ENCODE peak calls at places on chromosomes 11 and 22, in nine cellular contexts. One of them, this sample, is unnamed.

GRCh38 chr22:48051796-48052620 is 1289.6 kb downstream of the TBC1D22A start:
- DNase-seq in left ventricle myocardium superior: no peak
- DNase-seq in H54: no peak
- DNase-seq in cortex of kidney: no peak
- DNase-seq in naive thymus-derived CD8-positive, alpha-beta T cell: no peak
- DNase-seq in non-pigmented ciliary epithelial cell: no peak
- DNase-seq in left ventricle myocardium inferior: no peak
- DNase-seq in SK-N-DZ: no peak
- DNase-seq in cardiac fibroblast: no peak
- DNase-seq in this sample: no peak

GRCh38 chr22:29359469-29359868 is 28.9 kb downstream of the AP1B1 start:
- DNase-seq in left ventricle myocardium superior: peak
- DNase-seq in H54: no peak
- DNase-seq in cortex of kidney: no peak
- DNase-seq in naive thymus-derived CD8-positive, alpha-beta T cell: no peak
- DNase-seq in non-pigmented ciliary epithelial cell: no peak
- DNase-seq in left ventricle myocardium inferior: peak
- DNase-seq in SK-N-DZ: peak
- DNase-seq in cardiac fibroblast: peak
- DNase-seq in this sample: peak

GRCh38 chr11:83025267-83025704 is 46.4 kb downstream of the RAB30 start:
- DNase-seq in left ventricle myocardium superior: no peak
- DNase-seq in H54: no peak
- DNase-seq in cortex of kidney: no peak
- DNase-seq in naive thymus-derived CD8-positive, alpha-beta T cell: no peak
- DNase-seq in non-pigmented ciliary epithelial cell: no peak
- DNase-seq in left ventricle myocardium inferior: no peak
- DNase-seq in SK-N-DZ: no peak
- DNase-seq in cardiac fibroblast: peak
- DNase-seq in this sample: no peak

GRCh38 chr22:28874061-28874460 is 9.3 kb upstream of the ZNRF3 start:
- DNase-seq in left ventricle myocardium superior: no peak
- DNase-seq in H54: no peak
- DNase-seq in cortex of kidney: no peak
- DNase-seq in naive thymus-derived CD8-positive, alpha-beta T cell: no peak
- DNase-seq in non-pigmented ciliary epithelial cell: no peak
- DNase-seq in left ventricle myocardium inferior: no peak
- DNase-seq in SK-N-DZ: peak
- DNase-seq in cardiac fibroblast: no peak
- DNase-seq in this sample: no peak

GRCh38 chr22:37442537-37442936 is 15.3 kb upstream of the ELFN2 start:
- DNase-seq in left ventricle myocardium superior: no peak
- DNase-seq in H54: no peak
- DNase-seq in cortex of kidney: no peak
- DNase-seq in naive thymus-derived CD8-positive, alpha-beta T cell: no peak
- DNase-seq in non-pigmented ciliary epithelial cell: no peak
- DNase-seq in left ventricle myocardium inferior: no peak
- DNase-seq in SK-N-DZ: no peak
- DNase-seq in cardiac fibroblast: peak
- DNase-seq in this sample: peak

GRCh38 chr22:21014202-21015050 is 539 bp upstream of the P2RX6 start:
- DNase-seq in left ventricle myocardium superior: peak
- DNase-seq in H54: peak
- DNase-seq in cortex of kidney: no peak
- DNase-seq in naive thymus-derived CD8-positive, alpha-beta T cell: peak
- DNase-seq in non-pigmented ciliary epithelial cell: peak
- DNase-seq in left ventricle myocardium inferior: peak
- DNase-seq in SK-N-DZ: peak
- DNase-seq in cardiac fibroblast: peak
- DNase-seq in this sample: peak

GRCh38 chr11:113263458-113264095 is 50.8 kb upstream of the TTC12 start:
- DNase-seq in left ventricle myocardium superior: no peak
- DNase-seq in H54: no peak
- DNase-seq in cortex of kidney: no peak
- DNase-seq in naive thymus-derived CD8-positive, alpha-beta T cell: no peak
- DNase-seq in non-pigmented ciliary epithelial cell: no peak
- DNase-seq in left ventricle myocardium inferior: no peak
- DNase-seq in SK-N-DZ: no peak
- DNase-seq in cardiac fibroblast: no peak
- DNase-seq in this sample: no peak

GRCh38 chr11:94849836-94850235 is 81.7 kb downstream of the AMOTL1 start:
- DNase-seq in left ventricle myocardium superior: peak
- DNase-seq in H54: no peak
- DNase-seq in cortex of kidney: no peak
- DNase-seq in naive thymus-derived CD8-positive, alpha-beta T cell: no peak
- DNase-seq in non-pigmented ciliary epithelial cell: no peak
- DNase-seq in left ventricle myocardium inferior: peak
- DNase-seq in SK-N-DZ: no peak
- DNase-seq in cardiac fibroblast: peak
- DNase-seq in this sample: no peak

GRCh38 chr11:10350341-10350740 is 45.5 kb downstream of the ADM start:
- DNase-seq in left ventricle myocardium superior: no peak
- DNase-seq in H54: peak
- DNase-seq in cortex of kidney: no peak
- DNase-seq in naive thymus-derived CD8-positive, alpha-beta T cell: no peak
- DNase-seq in non-pigmented ciliary epithelial cell: peak
- DNase-seq in left ventricle myocardium inferior: no peak
- DNase-seq in SK-N-DZ: no peak
- DNase-seq in cardiac fibroblast: peak
- DNase-seq in this sample: no peak